ENCODE peak calls at places on chromosome 1, in ten cellular contexts. K is fibroblast of lung, T is brain microvascular endothelial cell, E is adrenal gland, C is psoas muscle, A is H7, W is esophagus squamous epithelium, U is cardiac muscle cell, B is K562, J is pancreas. Y is an unnamed sample.

GRCh38 chr1:172638885-172639831 is 19.7 kb upstream of the FASLG start:
- DNase-seq in A (no peak), K (peak; percentile 53), T (peak; percentile 94), J (no peak), U (peak; percentile 70), C (no peak), E (no peak), B (no peak), W (no peak), Y (peak; percentile 63)

GRCh38 chr1:58981392-58981791 is 197.5 kb upstream of the JUN start:
- DNase-seq in C (no peak), U (no peak), K (no peak), B (no peak), W (no peak), E (no peak), A (no peak), J (no peak), T (no peak), Y (no peak)

GRCh38 chr1:26529655-26530539 is at the start of gene RPS6KA1:
- DNase-seq in W (no peak), C (peak; percentile 66), A (peak; percentile 99), E (peak; percentile 54), U (peak; percentile 37), J (peak; percentile 66), T (no peak), K (peak; percentile 15), B (peak; percentile 99), Y (peak; percentile 45)

GRCh38 chr1:94316836-94317789 is 79.7 kb upstream of the ARHGAP29 start:
- DNase-seq in C (no peak), B (no peak), W (no peak), T (no peak), K (no peak), E (no peak), J (no peak), A (no peak), U (peak; percentile 73), Y (no peak)

GRCh38 chr1:241265428-241265827 is 91.6 kb downstream of the RGS7 start:
- DNase-seq in B (no peak), U (no peak), C (no peak), T (no peak), K (no peak), J (no peak), W (no peak), E (no peak), A (no peak), Y (no peak)

GRCh38 chr1:224497714-224498573 is 63.3 kb upstream of the WDR26 start:
- DNase-seq in K (peak; percentile 74), U (peak; percentile 76), W (no peak), C (no peak), A (no peak), J (peak; percentile 32), T (peak; percentile 89), E (peak; percentile 62), B (no peak), Y (peak; percentile 54)

GRCh38 chr1:6185151-6185550 is 5.0 kb upstream of the CHD5 start:
- DNase-seq in W (no peak), B (no peak), U (peak; percentile 80), J (no peak), A (no peak), K (peak; percentile 76), T (peak; percentile 31), C (no peak), E (no peak), Y (no peak)

GRCh38 chr1:155455588-155456195 is 106.9 kb downstream of the ASH1L start:
- DNase-seq in C (no peak), E (no peak), J (no peak), K (peak; percentile 8), W (no peak), T (peak; percentile 51), A (no peak), B (no peak), U (peak; percentile 52), Y (no peak)

GRCh38 chr1:4668738-4669700 is 14.6 kb downstream of the AJAP1 start:
- DNase-seq in C (no peak), U (peak; percentile 44), T (peak; percentile 78), J (no peak), K (no peak), A (no peak), W (no peak), E (no peak), B (no peak), Y (no peak)
- H3K36me3 ChIP-seq in C (no peaks in the 10 kb centered on the region), U (no peaks in the 10 kb centered on the region), T (no peaks in the 10 kb centered on the region), J (no peaks in the 10 kb centered on the region), K (no peaks in the 10 kb centered on the region), A (no peaks in the 10 kb centered on the region), W (no peaks in the 10 kb centered on the region), E (no peaks in the 10 kb centered on the region), B (no peaks in the 10 kb centered on the region), Y (no peaks in the 10 kb centered on the region)

GRCh38 chr1:18783705-18784522 is 75.5 kb downstream of the TAS1R2 start:
- DNase-seq in W (no peak), B (no peak), K (no peak), C (no peak), A (peak; percentile 79), J (no peak), U (peak; percentile 26), E (no peak), T (no peak), Y (no peak)

GRCh38 chr1:18786149-18786548 is 73.3 kb downstream of the TAS1R2 start:
- DNase-seq in K (no peak), A (no peak), W (no peak), T (no peak), B (no peak), J (no peak), C (no peak), E (no peak), U (no peak), Y (no peak)

GRCh38 chr1:18784523-18784833 is 75.0 kb downstream of the TAS1R2 start:
- DNase-seq in K (no peak), U (no peak), T (no peak), A (peak; percentile 71), J (no peak), E (no peak), C (no peak), B (no peak), W (no peak), Y (no peak)

GRCh38 chr1:18789246-18789645 is 70.2 kb downstream of the TAS1R2 start:
- DNase-seq in B (no peak), C (no peak), W (no peak), E (no peak), T (no peak), U (no peak), J (no peak), A (no peak), K (no peak), Y (no peak)

DNA sequence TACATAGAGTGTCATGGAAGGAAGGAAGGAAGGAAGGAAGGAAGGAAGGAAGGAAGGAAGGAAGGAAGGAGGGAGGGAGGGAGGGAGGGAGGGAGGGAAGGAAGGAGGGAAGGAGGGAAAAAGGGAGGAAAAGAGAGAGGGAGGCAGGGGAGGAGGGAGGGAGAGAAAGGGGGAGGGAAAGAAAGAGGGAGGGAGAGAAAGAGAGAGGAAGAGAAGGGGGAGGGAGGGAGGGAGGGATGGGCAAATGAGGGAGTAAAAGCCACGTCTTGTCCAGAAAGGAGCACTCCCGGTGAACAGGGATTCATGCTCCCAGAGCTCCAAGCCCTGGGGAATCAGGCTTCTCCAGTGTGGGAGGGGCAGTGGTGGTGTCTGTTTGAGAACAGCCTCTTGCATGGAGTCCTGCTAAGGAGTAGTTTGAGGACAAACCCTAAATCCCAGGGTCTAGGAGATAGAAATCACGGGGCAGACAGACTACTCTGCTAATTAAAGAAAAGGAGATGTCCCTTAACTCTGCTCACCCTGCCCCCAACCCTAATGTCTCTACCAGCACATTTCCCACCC is 71.6 kb downstream of the TAS1R2 start:
- DNase-seq in B (no peak), W (no peak), U (no peak), A (no peak), T (no peak), E (no peak), K (no peak), C (no peak), J (no peak), Y (no peak)
- H3K36me3 ChIP-seq in B (no peaks in the 10 kb centered on the region), W (no peaks in the 10 kb centered on the region), U (no peaks in the 10 kb centered on the region), A (no peaks in the 10 kb centered on the region), T (no peaks in the 10 kb centered on the region), E (no peaks in the 10 kb centered on the region), K (no peaks in the 10 kb centered on the region), C (no peaks in the 10 kb centered on the region), J (no peaks in the 10 kb centered on the region), Y (no peaks in the 10 kb centered on the region)

DNA sequence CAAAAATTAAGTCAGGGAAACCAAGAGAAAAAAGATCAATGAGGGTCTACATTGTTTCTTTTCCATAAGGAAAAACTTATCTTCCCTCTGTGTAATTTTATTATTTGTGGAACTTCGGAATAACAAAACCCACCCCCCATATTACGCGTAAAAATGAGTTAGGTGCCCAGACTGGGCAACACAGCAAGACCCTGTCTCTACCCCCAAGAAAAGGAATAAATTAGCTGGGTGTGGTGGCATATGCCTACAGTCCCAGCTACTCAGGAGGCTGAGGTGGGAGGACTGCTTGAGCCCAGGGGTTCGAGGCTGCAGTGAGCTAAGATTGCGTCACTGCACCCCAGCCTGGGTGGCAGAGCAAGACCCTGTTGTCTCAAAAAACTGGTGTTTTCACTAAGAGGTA is 20.4 kb downstream of the PSMB4 start:
- DNase-seq in T (no peak), C (no peak), A (no peak), K (no peak), W (no peak), J (no peak), E (no peak), B (no peak), U (no peak), Y (no peak)
- H3K36me3 ChIP-seq in T (peaks cover 37% of the 10 kb centered on the region), C (peaks cover 11% of the 10 kb centered on the region), A (peaks cover 25% of the 10 kb centered on the region), K (peaks cover 9% of the 10 kb centered on the region), W (no peaks in the 10 kb centered on the region), J (peaks cover 40% of the 10 kb centered on the region), E (peaks cover 77% of the 10 kb centered on the region), B (peaks cover 75% of the 10 kb centered on the region), U (peaks cover 60% of the 10 kb centered on the region), Y (peaks cover 35% of the 10 kb centered on the region)

GRCh38 chr1:212967767-212968166 is 17.4 kb downstream of the VASH2 start:
- DNase-seq in B (peak; percentile 84), W (no peak), U (peak; percentile 40), K (peak; percentile 18), A (peak; percentile 86), T (peak; percentile 42), C (no peak), J (no peak), E (no peak), Y (no peak)

GRCh38 chr1:212966619-212967018 is 16.3 kb downstream of the VASH2 start:
- DNase-seq in W (no peak), U (no peak), T (no peak), C (no peak), A (no peak), E (no peak), K (no peak), B (no peak), J (no peak), Y (no peak)

GRCh38 chr1:212960932-212961331 is 10.6 kb downstream of the VASH2 start:
- DNase-seq in K (no peak), A (no peak), U (no peak), B (no peak), E (no peak), C (no peak), T (no peak), W (no peak), J (no peak), Y (no peak)

GRCh38 chr1:212962509-212962908 is 12.2 kb downstream of the VASH2 start:
- DNase-seq in J (no peak), A (no peak), B (no peak), K (no peak), C (no peak), W (no peak), T (no peak), E (no peak), U (no peak), Y (no peak)

DNA sequence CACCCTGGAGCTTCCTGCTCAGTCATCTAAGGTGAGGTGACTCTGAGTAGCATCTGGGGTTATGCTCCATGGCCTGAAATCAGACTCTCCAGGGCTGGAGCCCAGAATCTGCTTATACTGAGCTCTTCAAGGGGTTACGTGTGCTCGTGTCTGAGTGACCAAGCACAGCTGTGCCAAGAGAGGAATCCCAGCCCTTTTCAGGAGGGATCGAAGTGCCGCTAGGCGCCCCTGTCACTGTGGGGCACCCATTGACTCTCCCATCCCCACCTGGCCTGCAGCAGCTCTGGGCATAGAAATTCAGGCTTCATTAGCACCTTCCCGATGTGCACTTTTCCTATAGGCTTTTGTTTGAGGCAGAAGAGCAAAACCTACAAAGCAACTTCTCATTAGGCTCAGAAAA is 13.8 kb downstream of the VASH2 start:
- DNase-seq in C (no peak), U (no peak), T (no peak), B (no peak), E (no peak), K (no peak), W (no peak), J (no peak), A (no peak), Y (no peak)
- H3K36me3 ChIP-seq in C (no peaks in the 10 kb centered on the region), U (no peaks in the 10 kb centered on the region), T (no peaks in the 10 kb centered on the region), B (no peaks in the 10 kb centered on the region), E (no peaks in the 10 kb centered on the region), K (no peaks in the 10 kb centered on the region), W (no peaks in the 10 kb centered on the region), J (no peaks in the 10 kb centered on the region), A (peaks cover 70% of the 10 kb centered on the region), Y (no peaks in the 10 kb centered on the region)

Y was measured in CD8-positive, alpha-beta T cell.